ENCODE peak calls at places on chromosomes 6 and 20, in ten cellular contexts. D, B, K, W, L, N, F, V, Y and X are unnamed samples.
A peak's percentile ranks its signal among the peaks of the same experiment; 100 is the strongest.

GRCh38 chr6:127843582-127843981 is 57.3 kb downstream of the THEMIS start:
- DNase-seq in D (no peak), B (no peak), K (no peak), W (no peak), L (no peak), N (no peak), F (no peak), V (no peak), Y (no peak), X (no peak)

GRCh38 chr6:149357726-149358538 is 40.4 kb downstream of the TAB2 start:
- DNase-seq in D (no peak), B (no peak), K (no peak), W (no peak), L (no peak), N (no peak), F (no peak), V (no peak), Y (no peak), X (no peak)

GRCh38 chr20:64161595-64162238 is 2.5 kb upstream of the MYT1 start:
- DNase-seq in D (peak; percentile 11), B (no peak), K (peak; percentile 30), W (no peak), L (no peak), N (peak; percentile 9), F (peak; percentile 72), V (peak; percentile 68), Y (peak; percentile 12), X (peak; percentile 26)

GRCh38 chr6:100240798-100241197 is 223.9 kb downstream of the SIM1 start:
- DNase-seq in D (no peak), B (no peak), K (no peak), W (no peak), L (no peak), N (no peak), F (no peak), V (no peak), Y (no peak), X (no peak)

GRCh38 chr6:88376759-88377387 is 210.7 kb upstream of the CNR1 start:
- DNase-seq in D (no peak), B (no peak), K (no peak), W (no peak), L (no peak), N (no peak), F (no peak), V (peak; percentile 5), Y (peak; percentile 80), X (no peak)

GRCh38 chr20:61815176-61815575 is 250.5 kb downstream of the TAF4 start:
- DNase-seq in D (no peak), B (no peak), K (no peak), W (no peak), L (no peak), N (no peak), F (no peak), V (no peak), Y (no peak), X (no peak)

GRCh38 chr20:701401-702129 is 26.0 kb upstream of the SCRT2 start:
- DNase-seq in D (no peak), B (no peak), K (no peak), W (no peak), L (no peak), N (no peak), F (no peak), V (no peak), Y (no peak), X (no peak)

GRCh38 chr6:170041526-170041925 is 249.4 kb downstream of the DLL1 start:
- DNase-seq in D (no peak), B (no peak), K (no peak), W (no peak), L (no peak), N (no peak), F (no peak), V (no peak), Y (no peak), X (no peak)

GRCh38 chr6:125232466-125232865 is 69.3 kb downstream of the HDDC2 start:
- DNase-seq in D (no peak), B (no peak), K (no peak), W (no peak), L (no peak), N (no peak), F (no peak), V (no peak), Y (no peak), X (no peak)

GRCh38 chr20:440636-441035 is 21.7 kb downstream of the TBC1D20 start:
- DNase-seq in D (no peak), B (no peak), K (no peak), W (no peak), L (no peak), N (no peak), F (no peak), V (no peak), Y (peak; percentile 28), X (no peak)

GRCh38 chr20:63741354-63741675 is 1.7 kb downstream of the SLC2A4RG start:
- DNase-seq in D (no peak), B (no peak), K (no peak), W (no peak), L (no peak), N (no peak), F (no peak), V (no peak), Y (no peak), X (no peak)

GRCh38 chr6:100614933-100615332 is 150.2 kb upstream of the SIM1 start:
- DNase-seq in D (no peak), B (no peak), K (no peak), W (no peak), L (no peak), N (no peak), F (no peak), V (no peak), Y (no peak), X (no peak)

GRCh38 chr6:29951882-29952281 is 9.6 kb downstream of the HLA-A start:
- DNase-seq in D (no peak), B (no peak), K (no peak), W (no peak), L (no peak), N (no peak), F (no peak), V (no peak), Y (no peak), X (no peak)

GRCh38 chr20:6595704-6596103 is 171.8 kb upstream of the BMP2 start:
- DNase-seq in D (no peak), B (no peak), K (no peak), W (no peak), L (no peak), N (no peak), F (peak; percentile 6), V (peak; percentile 35), Y (peak; percentile 32), X (no peak)

GRCh38 chr20:432677-433299 is 24.7 kb downstream of the RBCK1 start:
- DNase-seq in D (no peak), B (no peak), K (no peak), W (no peak), L (no peak), N (no peak), F (no peak), V (no peak), Y (no peak), X (no peak)

GRCh38 chr6:125063307-125063706 is 90.3 kb upstream of the TPD52L1 start:
- DNase-seq in D (no peak), B (no peak), K (no peak), W (no peak), L (no peak), N (no peak), F (no peak), V (no peak), Y (no peak), X (no peak)